ENCODE peak calls at places on chromosome 19, in ten cellular contexts. B is nephron progenitor cell; N is NCI-H446 treated with DMSO at 0.1 percent for 48 hours; Z is right cardiac atrium; P is stimulated activated CD4-positive, alpha-beta T cell treated with anti-CD3 and anti-CD28 coated beads, Interleukin-1b, Interleukin-23, amount 100 ng/mL, for 1 hour; M is stimulated activated naive CD4-positive, alpha-beta T cell; C is LoVo; S is NCI-H1092; G is NCI-H2081; U is stimulated activated CD8-positive, alpha-beta memory T cell treated with anti-CD3 and anti-CD28 coated beads, Interleukin-15, amount 100 ng/mL, for 24 hours. K is an unnamed sample.
A peak's percentile ranks its signal among the peaks of the same experiment; 100 is the strongest.

GRCh38 chr19:50657672-50658437 is 8.6 kb downstream of the C19orf81 start:
- DNase-seq in B (peak; percentile 100), N (peak; percentile 47), Z (peak; percentile 95), P (peak; percentile 30), M (peak; percentile 69), C (peak; percentile 75), S (peak; percentile 96), G (peak; percentile 66), U (peak; percentile 75), K (peak; percentile 98)

GRCh38 chr19:38478273-38478971 is 44.9 kb downstream of the RYR1 start:
- DNase-seq in B (no peak), N (no peak), Z (no peak), P (no peak), M (no peak), C (no peak), S (no peak), G (no peak), U (no peak), K (peak; percentile 30)

GRCh38 chr19:32460476-32460875 is 54.9 kb downstream of the DPY19L3 start:
- DNase-seq in B (no peak), N (no peak), Z (no peak), P (no peak), M (no peak), C (no peak), S (no peak), G (no peak), U (no peak), K (no peak)

GRCh38 chr19:41408256-41408655 is 10.6 kb downstream of the BCKDHA start:
- DNase-seq in B (no peak), N (no peak), Z (no peak), P (no peak), M (no peak), C (no peak), S (no peak), G (no peak), U (no peak), K (no peak)

GRCh38 chr19:35560677-35561076 is 2.8 kb downstream of the ATP4A start:
- DNase-seq in B (no peak), N (no peak), Z (peak; percentile 12), P (no peak), M (no peak), C (no peak), S (no peak), G (no peak), U (no peak), K (no peak)

GRCh38 chr19:47836038-47836437 is 14.3 kb downstream of the CRX start:
- DNase-seq in B (no peak), N (no peak), Z (no peak), P (no peak), M (no peak), C (no peak), S (no peak), G (no peak), U (no peak), K (no peak)

GRCh38 chr19:778910-779653 is 18.2 kb upstream of the PTBP1 start:
- DNase-seq in B (no peak), N (no peak), Z (peak; percentile 71), P (no peak), M (no peak), C (no peak), S (no peak), G (no peak), U (no peak), K (peak; percentile 73)

GRCh38 chr19:50239916-50240585 is 36.6 kb downstream of the MYH14 start:
- DNase-seq in B (no peak), N (no peak), Z (no peak), P (no peak), M (no peak), C (no peak), S (no peak), G (no peak), U (no peak), K (no peak)

GRCh38 chr19:28727133-28727834 is 485.7 kb downstream of the UQCRFS1 start:
- DNase-seq in B (no peak), N (no peak), Z (peak; percentile 73), P (no peak), M (no peak), C (no peak), S (no peak), G (no peak), U (no peak), K (no peak)

GRCh38 chr19:8592231-8593009 is 15.2 kb upstream of the MYO1F start:
- DNase-seq in B (peak; percentile 100), N (no peak), Z (peak; percentile 99), P (peak; percentile 96), M (peak; percentile 99), C (no peak), S (no peak), G (no peak), U (peak; percentile 87), K (peak; percentile 33)

GRCh38 chr19:39138221-39139211 is 12.9 kb downstream of the PAK4 start:
- DNase-seq in B (no peak), N (peak; percentile 11), Z (no peak), P (no peak), M (no peak), C (no peak), S (no peak), G (peak; percentile 55), U (no peak), K (no peak)

GRCh38 chr19:20423381-20424207 is 142.0 kb downstream of the ZNF737 start:
- DNase-seq in B (peak; percentile 7), N (no peak), Z (peak; percentile 58), P (no peak), M (no peak), C (no peak), S (no peak), G (no peak), U (peak; percentile 5), K (peak; percentile 2)

GRCh38 chr19:44626067-44626624 is 12.8 kb downstream of the IGSF23 start:
- DNase-seq in B (no peak), N (no peak), Z (no peak), P (no peak), M (no peak), C (peak; percentile 71), S (no peak), G (no peak), U (no peak), K (peak; percentile 96)

GRCh38 chr19:3750211-3750610 is 11.3 kb downstream of the APBA3 start:
- DNase-seq in B (no peak), N (no peak), Z (no peak), P (no peak), M (no peak), C (no peak), S (no peak), G (no peak), U (no peak), K (no peak)

GRCh38 chr19:16334421-16334820 is 9.8 kb downstream of the KLF2 start:
- DNase-seq in B (no peak), N (no peak), Z (no peak), P (no peak), M (no peak), C (no peak), S (no peak), G (no peak), U (no peak), K (no peak)

GRCh38 chr19:4547303-4548237 is 7.7 kb upstream of the LRG1 start:
- DNase-seq in B (no peak), N (no peak), Z (no peak), P (no peak), M (no peak), C (no peak), S (peak; percentile 30), G (no peak), U (no peak), K (peak; percentile 51)

GRCh38 chr19:38647368-38647965 is at the start of gene ACTN4:
- DNase-seq in B (peak; percentile 100), N (peak; percentile 96), Z (peak; percentile 100), P (peak; percentile 99), M (peak; percentile 99), C (peak; percentile 97), S (peak; percentile 93), G (peak; percentile 97), U (peak; percentile 100), K (peak; percentile 95)

GRCh38 chr19:41872775-41873647 is 4.1 kb upstream of the CD79A start:
- DNase-seq in B (peak; percentile 79), N (no peak), Z (peak; percentile 82), P (no peak), M (peak; percentile 55), C (peak; percentile 76), S (no peak), G (peak; percentile 67), U (no peak), K (peak; percentile 75)

GRCh38 chr19:51703655-51704515 is 10.8 kb downstream of the SPACA6 start:
- DNase-seq in B (peak; percentile 95), N (peak; percentile 83), Z (peak; percentile 99), P (peak; percentile 90), M (peak; percentile 93), C (peak; percentile 67), S (peak; percentile 60), G (peak; percentile 0), U (peak; percentile 90), K (peak; percentile 94)

GRCh38 chr19:50330365-50331078 is 1.3 kb upstream of the KCNC3 start:
- DNase-seq in B (peak; percentile 98), N (peak; percentile 73), Z (peak; percentile 95), P (peak; percentile 53), M (peak; percentile 75), C (peak; percentile 86), S (peak; percentile 72), G (peak; percentile 59), U (peak; percentile 64), K (peak; percentile 80)

GRCh38 chr19:5354403-5354802 is 13.8 kb upstream of the PTPRS start:
- DNase-seq in B (peak; percentile 35), N (no peak), Z (no peak), P (no peak), M (no peak), C (no peak), S (no peak), G (no peak), U (no peak), K (peak; percentile 29)

GRCh38 chr19:35746556-35746955 is 1.1 kb downstream of the PSENEN start:
- DNase-seq in B (no peak), N (no peak), Z (peak; percentile 49), P (no peak), M (no peak), C (no peak), S (no peak), G (no peak), U (no peak), K (no peak)

GRCh38 chr19:5166262-5166661 is 174.3 kb downstream of the PTPRS start:
- DNase-seq in B (no peak), N (no peak), Z (no peak), P (no peak), M (no peak), C (peak; percentile 5), S (no peak), G (no peak), U (no peak), K (peak; percentile 99)

GRCh38 chr19:40466219-40467006 is at the start of gene SPTBN4:
- DNase-seq in B (peak; percentile 37), N (no peak), Z (peak; percentile 81), P (no peak), M (peak; percentile 71), C (no peak), S (no peak), G (no peak), U (peak; percentile 43), K (no peak)

GRCh38 chr19:56294557-56294956 is 20.1 kb downstream of the ZSCAN5A start:
- DNase-seq in B (no peak), N (no peak), Z (no peak), P (no peak), M (no peak), C (no peak), S (peak; percentile 13), G (peak; percentile 60), U (no peak), K (peak; percentile 80)

GRCh38 chr19:39155114-39155700 is 29.6 kb downstream of the PAK4 start:
- DNase-seq in B (no peak), N (no peak), Z (peak; percentile 37), P (no peak), M (no peak), C (no peak), S (no peak), G (no peak), U (no peak), K (no peak)

GRCh38 chr19:8161135-8161646 is 11.8 kb upstream of the FBN3 start:
- DNase-seq in B (no peak), N (peak; percentile 38), Z (no peak), P (no peak), M (no peak), C (no peak), S (no peak), G (peak; percentile 21), U (no peak), K (peak; percentile 76)

GRCh38 chr19:56355517-56355916 is 37.8 kb downstream of the ZNF582 start:
- DNase-seq in B (no peak), N (no peak), Z (no peak), P (no peak), M (no peak), C (no peak), S (no peak), G (no peak), U (no peak), K (no peak)

K was measured in PC-3.